ENCODE peak calls at places on chromosomes 16 and 17, in five cellular contexts. E is Peyer's patch, Z is retina, X is M059J, A is pancreas. K is an unnamed sample.

GRCh38 chr17:60442271-60443201 is 20.2 kb downstream of the CHCT1 start:
- DNase-seq in E (no peak), Z (no peak), X (peak; percentile 29), A (no peak), K (no peak)

GRCh38 chr16:79949417-79949816 is 348.9 kb upstream of the MAF start:
- DNase-seq in E (no peak), Z (no peak), X (no peak), A (no peak), K (no peak)

GRCh38 chr16:81505011-81505660 is 60.5 kb downstream of the CMIP start:
- DNase-seq in E (peak; percentile 71), Z (peak; percentile 28), X (no peak), A (no peak), K (no peak)

GRCh38 chr17:39831588-39831987 is 32.5 kb downstream of the IKZF3 start:
- DNase-seq in E (no peak), Z (no peak), X (no peak), A (no peak), K (no peak)

GRCh38 chr17:44111777-44112176 is 11.7 kb downstream of the HDAC5 start:
- DNase-seq in E (no peak), Z (no peak), X (no peak), A (no peak), K (no peak)

GRCh38 chr16:28491080-28491969 is 549 bp downstream of the CLN3 start:
- DNase-seq in E (peak; percentile 39), Z (peak; percentile 74), X (peak; percentile 59), A (peak; percentile 26), K (peak; percentile 4)

GRCh38 chr16:24670623-24671454 is 58.6 kb upstream of the TNRC6A start:
- DNase-seq in E (peak; percentile 23), Z (peak; percentile 93), X (peak; percentile 98), A (peak; percentile 27), K (no peak)

GRCh38 chr16:70396209-70396904 is 42.5 kb downstream of the ST3GAL2 start:
- DNase-seq in E (no peak), Z (peak; percentile 55), X (peak; percentile 28), A (no peak), K (no peak)

GRCh38 chr17:67477687-67478086 is 100.6 kb downstream of the PITPNC1 start:
- DNase-seq in E (peak; percentile 44), Z (no peak), X (peak; percentile 73), A (no peak), K (no peak)